ENCODE peak calls at places on chromosomes 16 and 17, in six cellular contexts. Z is myocyte; K is activated naive CD4-positive, alpha-beta T cell treated with anti-CD3 and anti-CD28 coated beads, Interleukin-2, amount 10 ng/mL, durations not matched to agents 7 days and 5 days; G is OCI-M1; D is B cell; W is stimulated activated CD4-positive, alpha-beta T cell treated with anti-CD3 and anti-CD28 coated beads, Interleukin-2, amount 100 ng/mL, for 24 hours. O is an unnamed sample.

GRCh38 chr17:19718613-19719364 is 2.4 kb upstream of the SLC47A2 start:
- DNase-seq in G (peak), W (no peak), Z (no peak), D (no peak), K (no peak), O (no peak)

GRCh38 chr16:15509593-15510520 is 75.5 kb downstream of the BMERB1 start:
- DNase-seq in D (no peak), G (no peak), K (peak), W (peak), Z (peak), O (peak)

GRCh38 chr16:55728797-55729196 is 73.0 kb downstream of the SLC6A2 start:
- DNase-seq in W (no peak), G (no peak), K (no peak), D (no peak), Z (no peak), O (no peak)

GRCh38 chr17:72381597-72382397 is 261.0 kb downstream of the SOX9 start:
- DNase-seq in K (no peak), G (no peak), W (no peak), D (no peak), Z (no peak), O (no peak)

GRCh38 chr16:29840240-29840639 is 20.0 kb downstream of the MVP start:
- DNase-seq in D (no peak), G (no peak), Z (no peak), K (no peak), W (no peak), O (no peak)

GRCh38 chr16:477758-478157 is 49.8 kb upstream of the CAPN15 start:
- DNase-seq in G (no peak), Z (peak), K (no peak), D (no peak), W (no peak), O (no peak)

GRCh38 chr16:88434353-88434690 is 18.8 kb upstream of the ZFPM1 start:
- DNase-seq in W (no peak), D (no peak), Z (no peak), K (no peak), G (no peak), O (no peak)

GRCh38 chr17:44961921-44962350 is 6.2 kb downstream of the C1QL1 start:
- DNase-seq in G (no peak), K (no peak), Z (no peak), W (no peak), D (no peak), O (no peak)

GRCh38 chr17:80382446-80382845 is 32.5 kb upstream of the ENDOV start:
- DNase-seq in W (no peak), D (no peak), Z (peak), K (no peak), G (no peak), O (no peak)

GRCh38 chr16:56775162-56775561 is 45.2 kb downstream of the NUP93 start:
- DNase-seq in W (no peak), D (no peak), G (no peak), K (no peak), Z (no peak), O (no peak)

GRCh38 chr17:75996665-75997590 is 3.7 kb upstream of the CDK3 start:
- DNase-seq in K (peak), G (peak), Z (peak), D (no peak), W (peak), O (peak)

GRCh38 chr17:16444258-16444886 is 29.0 kb downstream of the TRPV2 start:
- DNase-seq in G (no peak), W (no peak), K (no peak), D (no peak), Z (no peak), O (peak)

GRCh38 chr17:63189930-63190329 is 223.9 kb downstream of the TANC2 start:
- DNase-seq in Z (peak), D (no peak), G (no peak), K (no peak), W (no peak), O (peak)

GRCh38 chr17:51921500-51921899 is 237.0 kb downstream of the CA10 start:
- DNase-seq in W (no peak), G (no peak), Z (no peak), K (no peak), D (no peak), O (no peak)

GRCh38 chr16:77113835-77114234 is 77.2 kb upstream of the MON1B start:
- DNase-seq in K (no peak), W (no peak), G (no peak), Z (no peak), D (no peak), O (no peak)

O was measured in MV-4-11.